ENCODE peak calls at places on chromosomes 3 and 15, in nine cellular contexts. I is H4, V is kidney epithelial cell, B is cardiac muscle cell, D is MG63, X is COR-L47, N is ACHN, H is astrocyte of the spinal cord, T is iPS DF 6.9. G is an unnamed sample.

GRCh38 chr3:111616417-111617105 is 21.4 kb upstream of the ZBED2 start:
- DNase-seq in I (no peak), V (no peak), B (peak), D (no peak), X (no peak), N (no peak), H (no peak), T (no peak), G (no peak)

GRCh38 chr3:127853681-127854080 is 31.4 kb upstream of the MGLL start:
- DNase-seq in I (no peak), V (no peak), B (no peak), D (no peak), X (no peak), N (no peak), H (no peak), T (no peak), G (no peak)

GRCh38 chr3:45124379-45124778 is 21.8 kb downstream of the CDCP1 start:
- DNase-seq in I (peak), V (peak), B (peak), D (peak), X (no peak), N (peak), H (peak), T (no peak), G (peak)

GRCh38 chr3:138768126-138768525 is 66.6 kb downstream of the PIK3CB start:
- DNase-seq in I (no peak), V (no peak), B (no peak), D (no peak), X (no peak), N (peak), H (no peak), T (peak), G (peak)

GRCh38 chr15:76345880-76346665 is 9.5 kb downstream of the ISL2 start:
- DNase-seq in I (no peak), V (no peak), B (no peak), D (no peak), X (no peak), N (no peak), H (no peak), T (no peak), G (no peak)

GRCh38 chr3:151087648-151088047 is 2.2 kb downstream of the MED12L start:
- DNase-seq in I (no peak), V (no peak), B (no peak), D (no peak), X (peak), N (no peak), H (no peak), T (no peak), G (no peak)

GRCh38 chr15:77606142-77607034 is 26.3 kb downstream of the LINGO1 start:
- DNase-seq in I (no peak), V (no peak), B (peak), D (peak), X (no peak), N (no peak), H (no peak), T (no peak), G (no peak)

GRCh38 chr3:42300013-42300412 is 34.0 kb upstream of the CCK start:
- DNase-seq in I (no peak), V (peak), B (peak), D (peak), X (no peak), N (peak), H (peak), T (peak), G (peak)

GRCh38 chr3:55402886-55403605 is 84.1 kb downstream of the WNT5A start:
- DNase-seq in I (no peak), V (peak), B (no peak), D (no peak), X (no peak), N (no peak), H (peak), T (no peak), G (peak)

GRCh38 chr3:55673764-55674163 is 186.7 kb upstream of the WNT5A start:
- DNase-seq in I (no peak), V (no peak), B (no peak), D (no peak), X (no peak), N (no peak), H (no peak), T (no peak), G (no peak)

GRCh38 chr3:20480771-20481170 is 294.8 kb upstream of the SGO1 start:
- DNase-seq in I (no peak), V (no peak), B (peak), D (no peak), X (no peak), N (no peak), H (peak), T (peak), G (no peak)

GRCh38 chr15:36024066-36024465 is 478.1 kb upstream of the DPH6 start:
- DNase-seq in I (no peak), V (no peak), B (peak), D (no peak), X (no peak), N (no peak), H (no peak), T (no peak), G (no peak)

G was measured in Caki2.